ENCODE peak calls at places on chromosomes 7 and 10, in ten cellular contexts. One of them, this sample, is unnamed.

GRCh38 chr10:5284311-5285057 is 80.3 kb upstream of the UCN3 start:
- DNase-seq in H1: no peak
- DNase-seq in stomach: no peak
- DNase-seq in GM12878: no peak
- DNase-seq in tibial nerve: no peak
- DNase-seq in HepG2: no peak
- DNase-seq in A549: peak; percentile 95
- DNase-seq in sigmoid colon: no peak
- DNase-seq in suprapubic skin: no peak
- DNase-seq in transverse colon: no peak
- DNase-seq in this sample: no peak

GRCh38 chr7:114979388-114979787 is 57.5 kb downstream of the MDFIC start:
- DNase-seq in transverse colon: no peak
- DNase-seq in H1: no peak
- DNase-seq in stomach: peak; percentile 61
- DNase-seq in sigmoid colon: peak; percentile 52
- DNase-seq in A549: no peak
- DNase-seq in HepG2: no peak
- DNase-seq in suprapubic skin: no peak
- DNase-seq in GM12878: no peak
- DNase-seq in tibial nerve: no peak
- DNase-seq in this sample: no peak

GRCh38 chr10:15168781-15169554 is 475 bp upstream of the NMT2 start:
- DNase-seq in HepG2: peak; percentile 72
- DNase-seq in GM12878: peak; percentile 48
- DNase-seq in transverse colon: peak; percentile 98
- DNase-seq in suprapubic skin: peak; percentile 99
- DNase-seq in tibial nerve: peak; percentile 92
- DNase-seq in H1: peak; percentile 92
- DNase-seq in A549: peak; percentile 95
- DNase-seq in sigmoid colon: peak; percentile 99
- DNase-seq in stomach: peak; percentile 97
- DNase-seq in this sample: peak; percentile 97

GRCh38 chr10:44030132-44030531 is 354.8 kb downstream of the CXCL12 start:
- DNase-seq in H1: peak; percentile 44
- DNase-seq in transverse colon: no peak
- DNase-seq in A549: no peak
- DNase-seq in stomach: no peak
- DNase-seq in HepG2: no peak
- DNase-seq in tibial nerve: no peak
- DNase-seq in sigmoid colon: no peak
- DNase-seq in suprapubic skin: no peak
- DNase-seq in GM12878: no peak
- DNase-seq in this sample: no peak

GRCh38 chr7:106731207-106731606 is 70.2 kb upstream of the CCDC71L start:
- DNase-seq in transverse colon: no peak
- DNase-seq in stomach: no peak
- DNase-seq in tibial nerve: no peak
- DNase-seq in sigmoid colon: no peak
- DNase-seq in suprapubic skin: no peak
- DNase-seq in HepG2: no peak
- DNase-seq in A549: no peak
- DNase-seq in GM12878: peak; percentile 91
- DNase-seq in H1: no peak
- DNase-seq in this sample: no peak

GRCh38 chr7:97126483-97127171 is 9.1 kb downstream of the SDHAF3 start:
- DNase-seq in stomach: no peak
- DNase-seq in GM12878: no peak
- DNase-seq in A549: no peak
- DNase-seq in HepG2: no peak
- DNase-seq in sigmoid colon: no peak
- DNase-seq in suprapubic skin: no peak
- DNase-seq in tibial nerve: no peak
- DNase-seq in H1: peak; percentile 59
- DNase-seq in transverse colon: no peak
- DNase-seq in this sample: no peak

GRCh38 chr7:95609277-95609971 is 13.1 kb upstream of the PDK4 start:
- DNase-seq in A549: peak; percentile 41
- DNase-seq in sigmoid colon: peak; percentile 82
- DNase-seq in HepG2: peak; percentile 6
- DNase-seq in GM12878: no peak
- DNase-seq in suprapubic skin: no peak
- DNase-seq in transverse colon: peak; percentile 63
- DNase-seq in tibial nerve: no peak
- DNase-seq in stomach: peak; percentile 72
- DNase-seq in H1: no peak
- DNase-seq in this sample: peak; percentile 62

GRCh38 chr10:71927669-71928592 is 36.3 kb upstream of the CHST3 start:
- DNase-seq in suprapubic skin: no peak
- DNase-seq in H1: no peak
- DNase-seq in HepG2: peak; percentile 77
- DNase-seq in GM12878: no peak
- DNase-seq in A549: peak; percentile 66
- DNase-seq in tibial nerve: no peak
- DNase-seq in transverse colon: no peak
- DNase-seq in stomach: no peak
- DNase-seq in sigmoid colon: no peak
- DNase-seq in this sample: no peak

GRCh38 chr7:100506356-100506930 is 22.7 kb downstream of the NYAP1 start:
- DNase-seq in stomach: no peak
- DNase-seq in transverse colon: no peak
- DNase-seq in suprapubic skin: no peak
- DNase-seq in sigmoid colon: no peak
- DNase-seq in GM12878: no peak
- DNase-seq in A549: peak; percentile 57
- DNase-seq in tibial nerve: no peak
- DNase-seq in H1: no peak
- DNase-seq in HepG2: peak; percentile 50
- DNase-seq in this sample: no peak

GRCh38 chr10:70730955-70731354 is 54.2 kb downstream of the TBATA start:
- DNase-seq in transverse colon: no peak
- DNase-seq in GM12878: no peak
- DNase-seq in H1: no peak
- DNase-seq in A549: no peak
- DNase-seq in suprapubic skin: no peak
- DNase-seq in sigmoid colon: no peak
- DNase-seq in stomach: no peak
- DNase-seq in HepG2: no peak
- DNase-seq in tibial nerve: no peak
- DNase-seq in this sample: no peak

GRCh38 chr7:44962483-44963251 is 16.1 kb downstream of the MYO1G start:
- DNase-seq in HepG2: no peak
- DNase-seq in tibial nerve: no peak
- DNase-seq in sigmoid colon: no peak
- DNase-seq in GM12878: no peak
- DNase-seq in H1: peak; percentile 67
- DNase-seq in suprapubic skin: peak; percentile 66
- DNase-seq in stomach: peak; percentile 36
- DNase-seq in transverse colon: no peak
- DNase-seq in A549: no peak
- DNase-seq in this sample: peak; percentile 87

GRCh38 chr10:8618834-8619233 is 564.3 kb downstream of the GATA3 start:
- DNase-seq in stomach: no peak
- DNase-seq in GM12878: no peak
- DNase-seq in transverse colon: no peak
- DNase-seq in sigmoid colon: no peak
- DNase-seq in A549: peak; percentile 75
- DNase-seq in suprapubic skin: no peak
- DNase-seq in tibial nerve: no peak
- DNase-seq in HepG2: no peak
- DNase-seq in H1: no peak
- DNase-seq in this sample: no peak

GRCh38 chr7:158536871-158537865 is 50.5 kb downstream of the PTPRN2 start:
- DNase-seq in A549: no peak
- DNase-seq in tibial nerve: no peak
- DNase-seq in suprapubic skin: no peak
- DNase-seq in GM12878: no peak
- DNase-seq in transverse colon: no peak
- DNase-seq in sigmoid colon: no peak
- DNase-seq in HepG2: peak; percentile 44
- DNase-seq in stomach: no peak
- DNase-seq in H1: no peak
- DNase-seq in this sample: no peak

GRCh38 chr10:82378146-82378545 is 503.2 kb downstream of the NRG3 start:
- DNase-seq in sigmoid colon: no peak
- DNase-seq in A549: peak; percentile 3
- DNase-seq in suprapubic skin: no peak
- DNase-seq in stomach: peak; percentile 30
- DNase-seq in tibial nerve: no peak
- DNase-seq in transverse colon: no peak
- DNase-seq in HepG2: no peak
- DNase-seq in H1: no peak
- DNase-seq in GM12878: no peak
- DNase-seq in this sample: peak; percentile 68

GRCh38 chr7:8161398-8161828 is 100.6 kb downstream of the ICA1 start:
- DNase-seq in sigmoid colon: no peak
- DNase-seq in stomach: no peak
- DNase-seq in tibial nerve: no peak
- DNase-seq in GM12878: no peak
- DNase-seq in A549: no peak
- DNase-seq in suprapubic skin: no peak
- DNase-seq in H1: no peak
- DNase-seq in transverse colon: no peak
- DNase-seq in HepG2: no peak
- DNase-seq in this sample: no peak

DNA sequence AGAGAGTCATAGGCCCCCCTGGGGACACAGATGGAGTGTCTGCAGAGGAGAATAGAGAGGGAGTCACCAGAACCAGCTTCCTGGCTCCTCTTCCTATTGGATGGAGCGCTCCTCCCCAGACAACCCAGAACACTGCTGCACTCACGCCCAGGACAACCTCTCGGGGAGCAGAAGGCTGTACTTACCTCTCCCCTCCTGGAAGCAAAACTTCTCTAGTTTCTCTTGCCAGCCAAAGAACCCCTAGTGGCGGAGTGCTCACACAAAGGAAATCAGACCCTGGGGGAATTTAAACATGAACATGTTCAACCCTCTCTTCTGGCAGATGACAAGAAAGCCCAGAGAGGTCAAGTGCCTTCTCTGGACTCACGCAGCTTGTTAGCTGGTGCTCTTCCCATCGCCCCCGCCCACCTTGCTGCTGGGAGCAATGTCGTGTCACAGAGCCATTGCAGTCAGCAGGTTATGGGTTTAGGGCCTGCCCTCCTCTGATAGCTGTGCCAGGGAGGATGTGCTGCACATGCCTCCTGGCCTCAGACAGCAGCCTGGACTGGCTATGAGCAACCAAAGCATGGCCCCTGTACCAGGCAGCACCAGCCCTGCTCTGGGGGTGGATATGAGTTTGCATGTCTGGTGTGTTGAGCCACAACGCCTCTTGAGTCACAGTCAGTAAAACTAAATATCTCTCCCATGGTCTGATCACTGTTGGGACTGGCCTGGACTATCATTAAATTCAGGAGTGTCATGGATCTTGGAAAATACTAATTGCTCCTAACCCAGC is 84.4 kb downstream of the SLIT1 start:
- DNase-seq in GM12878: no peak
- DNase-seq in HepG2: no peak
- DNase-seq in A549: no peak
- DNase-seq in stomach: no peak
- DNase-seq in sigmoid colon: no peak
- DNase-seq in tibial nerve: no peak
- DNase-seq in H1: no peak
- DNase-seq in transverse colon: no peak
- DNase-seq in suprapubic skin: no peak
- DNase-seq in this sample: no peak
- TF ChIP-seq CTCF in GM12878: peak; percentile 7
- TF ChIP-seq CTCF in HepG2: no peak
- TF ChIP-seq CTCF in A549: no peak
- TF ChIP-seq CTCF in stomach: no peak
- TF ChIP-seq CTCF in sigmoid colon: no peak
- TF ChIP-seq CTCF in tibial nerve: no peak
- TF ChIP-seq CTCF in H1: no peak
- TF ChIP-seq CTCF in transverse colon: no peak
- TF ChIP-seq CTCF in suprapubic skin: no peak
- TF ChIP-seq CTCF in this sample: no peak

DNA sequence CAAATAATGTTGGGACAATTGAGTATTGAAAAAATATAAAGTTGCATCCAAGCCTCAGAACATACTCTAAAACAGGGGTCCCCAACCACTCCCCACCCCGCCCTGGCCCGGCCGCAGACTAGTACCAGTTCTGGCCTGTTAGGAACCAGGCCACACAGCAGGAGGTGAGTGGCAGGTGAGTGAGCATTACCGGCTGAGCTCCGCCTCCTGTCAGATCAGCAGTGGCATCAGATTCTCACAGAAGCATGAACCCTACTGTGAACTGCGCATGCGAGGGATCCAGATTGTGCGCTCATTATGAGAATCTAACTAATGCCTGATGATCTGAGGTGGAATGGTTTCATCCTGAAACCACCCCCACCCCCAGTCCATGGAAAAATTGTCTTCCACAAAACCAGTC is 19.4 kb downstream of the HIPK2 start:
- DNase-seq in transverse colon: peak; percentile 44
- DNase-seq in stomach: no peak
- DNase-seq in H1: no peak
- DNase-seq in GM12878: no peak
- DNase-seq in sigmoid colon: no peak
- DNase-seq in A549: no peak
- DNase-seq in suprapubic skin: no peak
- DNase-seq in HepG2: no peak
- DNase-seq in tibial nerve: no peak
- DNase-seq in this sample: no peak
- TF ChIP-seq EP300 in transverse colon: no peak
- TF ChIP-seq EP300 in stomach: no peak
- TF ChIP-seq EP300 in H1: no peak
- TF ChIP-seq EP300 in GM12878: no peak
- TF ChIP-seq EP300 in sigmoid colon: no peak
- TF ChIP-seq EP300 in A549: no peak
- TF ChIP-seq EP300 in suprapubic skin: no peak
- TF ChIP-seq EP300 in HepG2: no peak
- TF ChIP-seq EP300 in tibial nerve: no peak
- TF ChIP-seq EP300 in this sample: no peak

GRCh38 chr10:107011113-107011512 is 153.4 kb downstream of the SORCS1 start:
- DNase-seq in GM12878: no peak
- DNase-seq in sigmoid colon: no peak
- DNase-seq in transverse colon: no peak
- DNase-seq in stomach: no peak
- DNase-seq in suprapubic skin: no peak
- DNase-seq in H1: no peak
- DNase-seq in A549: no peak
- DNase-seq in HepG2: no peak
- DNase-seq in tibial nerve: no peak
- DNase-seq in this sample: no peak
- TF ChIP-seq CTCF in GM12878: no peak
- TF ChIP-seq CTCF in sigmoid colon: no peak
- TF ChIP-seq CTCF in transverse colon: no peak
- TF ChIP-seq CTCF in stomach: no peak
- TF ChIP-seq CTCF in suprapubic skin: no peak
- TF ChIP-seq CTCF in H1: no peak
- TF ChIP-seq CTCF in A549: no peak
- TF ChIP-seq CTCF in HepG2: no peak
- TF ChIP-seq CTCF in tibial nerve: no peak
- TF ChIP-seq CTCF in this sample: no peak

DNA sequence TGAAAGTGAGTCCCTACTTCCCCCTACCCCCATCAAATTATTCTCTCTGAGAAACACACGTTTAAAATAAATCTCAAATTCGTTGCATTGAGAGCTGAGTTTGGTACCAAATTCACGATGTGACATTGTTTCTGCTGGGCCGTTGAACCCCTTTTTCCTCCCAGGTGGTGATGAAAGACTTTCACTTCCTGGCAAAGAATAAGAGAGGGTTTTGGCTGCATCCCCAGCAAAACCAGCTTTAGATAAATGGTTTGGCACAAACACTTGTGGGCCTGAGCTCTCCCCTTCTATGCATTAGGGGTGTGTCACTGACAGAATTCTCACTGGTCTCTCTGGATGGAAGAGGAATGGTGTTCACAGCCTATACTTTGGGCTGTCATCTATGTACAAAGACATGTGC is 8.8 kb upstream of the DNTT start:
- DNase-seq in HepG2: no peak
- DNase-seq in suprapubic skin: no peak
- DNase-seq in H1: no peak
- DNase-seq in tibial nerve: no peak
- DNase-seq in sigmoid colon: no peak
- DNase-seq in A549: no peak
- DNase-seq in stomach: no peak
- DNase-seq in transverse colon: no peak
- DNase-seq in GM12878: no peak
- DNase-seq in this sample: no peak
- TF ChIP-seq EP300 in HepG2: no peak
- TF ChIP-seq EP300 in suprapubic skin: no peak
- TF ChIP-seq EP300 in H1: no peak
- TF ChIP-seq EP300 in tibial nerve: no peak
- TF ChIP-seq EP300 in sigmoid colon: no peak
- TF ChIP-seq EP300 in A549: no peak
- TF ChIP-seq EP300 in stomach: no peak
- TF ChIP-seq EP300 in transverse colon: no peak
- TF ChIP-seq EP300 in GM12878: no peak
- TF ChIP-seq EP300 in this sample: no peak

This sample was measured in upper lobe of left lung.